ENCODE peak calls at places on chromosomes 7 and 10, in four cellular contexts. J is psoas muscle, E is AG09309, V is neural crest cell. R is an unnamed sample.

GRCh38 chr7:73544678-73545077 is 12.8 kb downstream of the BCL7B start:
- DNase-seq in J (no peak), E (no peak), V (no peak), R (no peak)

GRCh38 chr10:119139464-119140067 is 25.9 kb downstream of the SFXN4 start:
- DNase-seq in J (no peak), E (no peak), V (peak; percentile 21), R (no peak)

GRCh38 chr10:60414877-60415585 is 25.4 kb upstream of the ANK3 start:
- DNase-seq in J (no peak), E (peak; percentile 67), V (no peak), R (no peak)

GRCh38 chr10:43249151-43249961 is 17.5 kb downstream of the RASGEF1A start:
- DNase-seq in J (no peak), E (no peak), V (no peak), R (no peak)

GRCh38 chr10:118701529-118702323 is 53.0 kb downstream of the CACUL1 start:
- DNase-seq in J (no peak), E (no peak), V (no peak), R (no peak)

GRCh38 chr10:125766511-125766910 is 9.1 kb downstream of the MMP21 start:
- DNase-seq in J (no peak), E (no peak), V (no peak), R (no peak)

GRCh38 chr10:6929157-6929830 is 349.2 kb upstream of the PRKCQ start:
- DNase-seq in J (no peak), E (no peak), V (no peak), R (no peak)

GRCh38 chr7:42208586-42208985 is 28.4 kb downstream of the GLI3 start:
- DNase-seq in J (no peak), E (no peak), V (no peak), R (no peak)

GRCh38 chr7:4851459-4852422 is 10.1 kb downstream of the PAPOLB start:
- DNase-seq in J (no peak), E (no peak), V (no peak), R (no peak)

GRCh38 chr10:89302628-89303027 is 782 bp downstream of the IFIT2 start:
- DNase-seq in J (no peak), E (no peak), V (no peak), R (no peak)

GRCh38 chr7:157046681-157047080 is 36.2 kb upstream of the MNX1 start:
- DNase-seq in J (no peak), E (peak; percentile 85), V (no peak), R (no peak)

GRCh38 chr10:131682271-131682962 is 218.4 kb upstream of the PPP2R2D start:
- DNase-seq in J (no peak), E (no peak), V (no peak), R (no peak)

GRCh38 chr10:110852255-110852896 is 19.4 kb upstream of the PDCD4 start:
- DNase-seq in J (no peak), E (no peak), V (no peak), R (no peak)

GRCh38 chr7:17623546-17624185 is 316.6 kb downstream of the SNX13 start:
- DNase-seq in J (no peak), E (no peak), V (no peak), R (no peak)

GRCh38 chr10:48607356-48608278 is 2.7 kb upstream of the ARHGAP22 start:
- DNase-seq in J (no peak), E (no peak), V (no peak), R (no peak)

GRCh38 chr10:5685764-5686240 is 1.2 kb downstream of the TASOR2 start:
- DNase-seq in J (no peak), E (no peak), V (no peak), R (no peak)

GRCh38 chr10:131311661-131312260 is at the start of gene TCERG1L:
- DNase-seq in J (no peak), E (no peak), V (peak; percentile 63), R (no peak)

GRCh38 chr10:34764347-34764991 is 50.6 kb downstream of the PARD3 start:
- DNase-seq in J (no peak), E (no peak), V (no peak), R (no peak)

GRCh38 chr10:62501547-62501946 is 127.4 kb downstream of the ZNF365 start:
- DNase-seq in J (no peak), E (peak; percentile 25), V (no peak), R (no peak)

GRCh38 chr10:31051703-31052102 is 20.0 kb upstream of the ZNF438 start:
- DNase-seq in J (no peak), E (no peak), V (no peak), R (no peak)

GRCh38 chr10:70756710-70757360 is 28.3 kb downstream of the TBATA start:
- DNase-seq in J (no peak), E (no peak), V (no peak), R (no peak)

GRCh38 chr10:11232222-11232961 is 214.7 kb downstream of the CELF2 start:
- DNase-seq in J (no peak), E (no peak), V (no peak), R (no peak)

GRCh38 chr7:157405914-157406810 is 69.4 kb downstream of the DNAJB6 start:
- DNase-seq in J (peak; percentile 52), E (no peak), V (no peak), R (no peak)

GRCh38 chr7:45569290-45569685 is 4.9 kb upstream of the ADCY1 start:
- DNase-seq in J (no peak), E (no peak), V (no peak), R (no peak)

GRCh38 chr10:126663328-126663727 is 7.2 kb downstream of the C10orf90 start:
- DNase-seq in J (peak; percentile 60), E (peak; percentile 90), V (no peak), R (peak; percentile 92)

GRCh38 chr10:33509231-33509871 is 174.9 kb upstream of the NRP1 start:
- DNase-seq in J (peak; percentile 32), E (no peak), V (no peak), R (no peak)

GRCh38 chr10:4390219-4390618 is 435.8 kb upstream of the AKR1E2 start:
- DNase-seq in J (no peak), E (no peak), V (no peak), R (no peak)

GRCh38 chr10:30028006-30028441 is 31.4 kb downstream of the JCAD start:
- DNase-seq in J (no peak), E (no peak), V (no peak), R (no peak)

GRCh38 chr7:137657476-137658193 is 189.1 kb downstream of the DGKI start:
- DNase-seq in J (no peak), E (no peak), V (no peak), R (no peak)

GRCh38 chr7:87564290-87564963 is 36.3 kb downstream of the ABCB1 start:
- DNase-seq in J (no peak), E (no peak), V (peak; percentile 1), R (no peak)
- TF ChIP-seq CTCF in J (peak; percentile 12), E (peak; percentile 42), V (peak; percentile 60), R (no peak)

GRCh38 chr7:130333832-130334231 is 10.8 kb upstream of the CPA5 start:
- DNase-seq in J (no peak), E (no peak), V (no peak), R (no peak)

GRCh38 chr7:130341882-130342281 is 2.7 kb upstream of the CPA5 start:
- DNase-seq in J (no peak), E (no peak), V (no peak), R (no peak)

GRCh38 chr7:130338233-130338632 is 6.4 kb upstream of the CPA5 start:
- DNase-seq in J (no peak), E (no peak), V (no peak), R (no peak)

GRCh38 chr7:130334274-130334673 is 10.3 kb upstream of the CPA5 start:
- DNase-seq in J (no peak), E (no peak), V (no peak), R (no peak)

GRCh38 chr7:130337410-130337971 is 7.1 kb upstream of the CPA5 start:
- DNase-seq in J (no peak), E (no peak), V (no peak), R (no peak)
- TF ChIP-seq CTCF in J (no peak), E (no peak), V (no peak), R (no peak)

GRCh38 chr10:117462424-117462792 is 80.1 kb upstream of the EMX2 start:
- DNase-seq in J (no peak), E (no peak), V (no peak), R (no peak)
- TF ChIP-seq CTCF in J (no peak), E (peak; percentile 22), V (peak; percentile 27), R (no peak)

GRCh38 chr7:34748244-34749039 is 90.4 kb downstream of the NPSR1 start:
- DNase-seq in J (peak; percentile 67), E (peak; percentile 5), V (no peak), R (no peak)
- TF ChIP-seq CTCF in J (no peak), E (no peak), V (no peak), R (no peak)

DNA sequence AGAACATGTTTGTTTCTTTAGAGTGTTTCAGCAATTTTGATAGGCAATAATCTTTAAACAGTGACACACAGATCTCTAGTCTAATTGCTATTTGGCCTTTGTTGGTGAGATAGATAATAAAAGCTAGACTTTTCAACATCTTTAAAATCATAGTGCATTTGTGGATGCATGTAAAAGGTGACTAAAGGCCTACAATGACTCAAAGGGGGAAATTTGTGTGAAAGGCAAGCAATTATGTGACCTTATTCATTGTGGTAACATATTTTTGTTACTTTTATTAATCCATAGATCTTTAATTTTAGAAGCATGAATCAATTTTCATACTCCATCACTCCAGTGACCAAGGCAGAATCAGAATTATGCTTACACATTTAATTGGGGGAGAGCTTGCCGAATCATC is 299.7 kb downstream of the DGKB start:
- DNase-seq in J (no peak), E (no peak), V (no peak), R (no peak)
- TF ChIP-seq CTCF in J (no peak), E (no peak), V (no peak), R (no peak)

GRCh38 chr10:73998623-73999622 is 1.0 kb downstream of the VCL start:
- DNase-seq in J (peak; percentile 62), E (no peak), V (peak; percentile 50), R (no peak)
- TF ChIP-seq CTCF in J (peak; percentile 46), E (peak; percentile 75), V (peak; percentile 53), R (no peak)

GRCh38 chr10:72145657-72146450 is 57.5 kb upstream of the SPOCK2 start:
- DNase-seq in J (no peak), E (no peak), V (no peak), R (no peak)
- TF ChIP-seq CTCF in J (no peak), E (no peak), V (no peak), R (no peak)

GRCh38 chr10:106795619-106796018 is 368.9 kb downstream of the SORCS1 start:
- DNase-seq in J (no peak), E (no peak), V (peak; percentile 32), R (no peak)
- TF ChIP-seq CTCF in J (peak; percentile 7), E (no peak), V (peak; percentile 72), R (peak; percentile 59)

GRCh38 chr7:33760146-33760545 is 145.2 kb upstream of the BMPER start:
- DNase-seq in J (no peak), E (no peak), V (no peak), R (no peak)

GRCh38 chr7:33760834-33761233 is 144.5 kb upstream of the BMPER start:
- DNase-seq in J (no peak), E (no peak), V (no peak), R (no peak)

GRCh38 chr7:33762903-33763295 is 142.4 kb upstream of the BMPER start:
- DNase-seq in J (no peak), E (no peak), V (no peak), R (no peak)

GRCh38 chr7:33761440-33762080 is 143.8 kb upstream of the BMPER start:
- DNase-seq in J (no peak), E (no peak), V (no peak), R (no peak)

GRCh38 chr7:33762153-33762902 is 143.0 kb upstream of the BMPER start:
- DNase-seq in J (no peak), E (no peak), V (no peak), R (no peak)
- TF ChIP-seq CTCF in J (no peak), E (no peak), V (no peak), R (no peak)

R was measured in dorsolateral prefrontal cortex.